ENCODE peak calls at places on chromosomes 4 and X, in four cellular contexts. W is PC-3, M is heart left ventricle, J is aorta. O is an unnamed sample.

GRCh38 chr4:169861592-169861991 is 103.8 kb upstream of the HPF1 start:
- ATAC-seq in W (no peak), M (no peak), J (no peak), O (no peak)

GRCh38 chrX:106955004-106955772 is 35.0 kb downstream of the CLDN2 start:
- ATAC-seq in W (peak), M (no peak), J (no peak), O (no peak)

GRCh38 chr4:169017971-169018370 is 7.9 kb upstream of the CBR4 start:
- ATAC-seq in W (no peak), M (no peak), J (no peak), O (no peak)

GRCh38 chr4:123452585-123452984 is 56.0 kb downstream of the SPRY1 start:
- ATAC-seq in W (peak), M (no peak), J (no peak), O (no peak)

GRCh38 chr4:132565542-132565941 is 583.6 kb upstream of the PCDH10 start:
- ATAC-seq in W (no peak), M (no peak), J (no peak), O (no peak)

GRCh38 chrX:153719238-153719637 is 4.9 kb downstream of the BCAP31 start:
- ATAC-seq in W (no peak), M (no peak), J (no peak), O (no peak)

GRCh38 chr4:89204624-89205023 is 93.3 kb downstream of the TIGD2 start:
- ATAC-seq in W (no peak), M (no peak), J (no peak), O (no peak)

GRCh38 chr4:163398238-163398637 is 54.5 kb downstream of the NPY5R start:
- ATAC-seq in W (no peak), M (no peak), J (no peak), O (no peak)

GRCh38 chr4:98928505-98929340 is at the start of gene EIF4E:
- ATAC-seq in W (peak), M (peak), J (peak), O (peak)

GRCh38 chr4:98928131-98928504 is 815 bp downstream of the EIF4E start:
- ATAC-seq in W (peak), M (peak), J (peak), O (peak)

GRCh38 chr4:98932539-98932938 is 3.6 kb upstream of the EIF4E start:
- ATAC-seq in W (peak), M (no peak), J (no peak), O (no peak)

GRCh38 chr4:98929341-98930267 is 671 bp upstream of the EIF4E start:
- ATAC-seq in W (peak), M (peak), J (peak), O (peak)

DNA sequence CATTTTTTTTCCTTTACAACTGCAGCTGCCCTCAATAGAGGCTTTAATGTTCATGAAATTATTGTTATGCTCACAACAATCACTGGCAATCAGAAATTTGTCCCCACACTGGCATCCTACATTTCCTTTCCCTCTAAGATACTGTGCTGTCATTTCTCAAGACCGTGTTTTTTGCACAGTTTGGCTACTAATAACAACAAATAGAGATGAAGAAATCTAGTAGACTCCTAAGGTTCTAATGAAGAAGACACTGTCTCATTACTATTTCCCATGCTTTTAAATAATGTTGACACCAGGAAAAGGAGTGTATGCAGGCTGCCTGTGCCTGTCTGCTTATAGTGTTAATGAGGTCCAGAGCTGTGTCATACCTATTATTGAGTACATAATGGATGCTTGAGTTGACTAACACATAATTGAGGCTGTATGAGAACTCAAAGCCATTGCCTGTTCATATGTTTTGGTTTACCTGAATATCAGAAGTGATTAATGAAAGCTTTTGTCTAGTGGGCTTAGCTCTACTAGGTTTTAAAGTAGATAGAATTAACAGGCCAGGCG is 1.5 kb upstream of the EIF4E start:
- ATAC-seq in W (no peak), M (no peak), J (no peak), O (no peak)
- H3K4me3 ChIP-seq in W (peak), M (no peak), J (peak), O (peak)

DNA sequence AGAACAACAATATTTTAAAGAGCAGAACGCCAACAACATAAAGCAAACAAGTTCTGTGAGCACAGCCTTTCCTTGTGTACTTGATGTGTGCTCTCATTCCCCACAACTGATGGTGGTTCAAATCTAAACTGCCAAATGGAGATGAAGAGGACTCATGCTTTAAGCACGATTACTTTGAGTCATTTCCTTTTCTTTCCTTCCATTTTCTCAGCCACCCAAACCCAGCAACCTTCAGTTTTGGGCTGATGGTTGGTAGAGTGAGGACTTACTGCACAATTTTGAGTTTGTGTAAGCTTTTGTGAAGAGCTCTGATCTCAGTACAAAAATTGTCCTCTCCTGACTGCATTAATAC is 1.7 kb downstream of the NSD2 start:
- ATAC-seq in W (no peak), M (no peak), J (no peak), O (no peak)
- H3K4me3 ChIP-seq in W (peak), M (no peak), J (no peak), O (no peak)

DNA sequence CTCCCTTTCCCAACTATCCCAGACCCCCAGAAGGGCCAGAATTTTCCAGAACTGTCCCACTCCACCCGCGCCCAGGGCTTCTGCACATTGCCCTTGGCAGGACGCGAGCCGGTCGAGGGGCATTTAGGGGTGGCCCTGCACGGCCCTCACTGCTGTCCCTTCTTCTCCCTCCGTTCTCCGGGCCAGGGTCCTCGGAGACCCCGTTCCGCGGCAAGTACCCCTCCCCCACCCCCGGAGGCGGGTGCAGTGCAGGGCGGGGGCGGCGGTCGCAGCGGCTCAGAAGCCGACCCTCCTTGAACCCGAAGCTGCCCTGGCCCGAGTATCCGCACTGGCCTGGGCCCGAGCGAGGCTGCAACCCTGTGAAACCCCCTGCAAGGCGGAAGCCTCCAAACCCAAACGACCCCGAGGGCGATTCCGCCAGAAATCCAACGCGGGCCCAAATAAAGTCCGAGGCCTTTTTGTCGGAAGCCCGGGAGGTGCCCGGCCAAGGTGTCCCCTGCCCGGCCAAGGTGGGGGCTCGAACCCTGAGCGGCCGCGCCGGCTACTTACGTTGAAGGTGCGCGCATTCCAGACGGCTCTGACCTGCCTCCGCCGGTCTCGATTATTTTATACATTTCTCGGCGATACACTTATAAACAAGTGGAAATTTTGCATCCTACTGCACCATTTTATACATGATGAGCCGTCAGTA is 53.2 kb upstream of the TMEM33 start:
- ATAC-seq in W (no peak), M (no peak), J (no peak), O (no peak)
- H3K4me3 ChIP-seq in W (no peak), M (peak), J (peak), O (peak)

GRCh38 chr4:188455353-188455752 is 316.1 kb downstream of the TRIML1 start:
- ATAC-seq in W (no peak), M (no peak), J (no peak), O (no peak)
- H3K4me3 ChIP-seq in W (no peak), M (no peak), J (no peak), O (no peak)

O was measured in gastroesophageal sphincter.